ENCODE peak calls at places on chromosomes 1 and 21, in six cellular contexts. X is activated CD4-positive, CD25-positive, alpha-beta regulatory T cell; E is AG20443; S is IMR-90; P is stimulated activated CD4-positive, alpha-beta T cell treated with anti-CD3 and anti-CD28 coated beads, Interleukin-2, amount 100 ng/mL, for 48 hours; J is HS-5. H is an unnamed sample.

GRCh38 chr1:71980543-71980942 is 301.8 kb downstream of the NEGR1 start:
- DNase-seq in X (no peak), E (no peak), S (no peak), P (no peak), J (no peak), H (no peak)

GRCh38 chr1:231686384-231686783 is 59.8 kb downstream of the DISC1 start:
- DNase-seq in X (no peak), E (no peak), S (no peak), P (no peak), J (no peak), H (no peak)

GRCh38 chr1:164651378-164651951 is 92.5 kb downstream of the PBX1 start:
- DNase-seq in X (no peak), E (no peak), S (peak), P (no peak), J (no peak), H (no peak)

GRCh38 chr1:153649867-153650235 is 8.7 kb upstream of the SNAPIN start:
- DNase-seq in X (no peak), E (no peak), S (no peak), P (no peak), J (no peak), H (no peak)

GRCh38 chr21:33948096-33948950 is 32.7 kb upstream of the ATP5PO start:
- DNase-seq in X (peak), E (peak), S (peak), P (peak), J (no peak), H (peak)

GRCh38 chr1:223243441-223244050 is 100.5 kb upstream of the TLR5 start:
- DNase-seq in X (no peak), E (no peak), S (no peak), P (no peak), J (no peak), H (no peak)

GRCh38 chr1:62722796-62723195 is 34.6 kb upstream of the DOCK7 start:
- DNase-seq in X (no peak), E (no peak), S (no peak), P (no peak), J (no peak), H (no peak)

GRCh38 chr1:158952416-158952815 is 21.1 kb downstream of the PYHIN1 start:
- DNase-seq in X (no peak), E (no peak), S (no peak), P (no peak), J (no peak), H (no peak)

GRCh38 chr1:61842863-61843514 is 100.7 kb downstream of the PATJ start:
- DNase-seq in X (no peak), E (no peak), S (no peak), P (no peak), J (no peak), H (no peak)

GRCh38 chr1:2074316-2074855 is 24.2 kb downstream of the PRKCZ start:
- DNase-seq in X (no peak), E (no peak), S (no peak), P (no peak), J (no peak), H (no peak)

GRCh38 chr1:161266096-161266679 is 7.6 kb downstream of the PCP4L1 start:
- DNase-seq in X (no peak), E (peak), S (no peak), P (no peak), J (no peak), H (no peak)

GRCh38 chr1:32197074-32197473 is 3.3 kb upstream of the CCDC28B start:
- DNase-seq in X (no peak), E (no peak), S (no peak), P (no peak), J (no peak), H (no peak)

GRCh38 chr1:185483647-185484450 is 166.8 kb upstream of the IVNS1ABP start:
- DNase-seq in X (no peak), E (peak), S (peak), P (no peak), J (peak), H (no peak)

GRCh38 chr1:156064615-156065014 is 3.7 kb downstream of the RAB25 start:
- DNase-seq in X (no peak), E (no peak), S (no peak), P (no peak), J (no peak), H (no peak)

GRCh38 chr1:28470146-28470545 is 35.7 kb upstream of the RCC1 start:
- DNase-seq in X (no peak), E (no peak), S (no peak), P (no peak), J (no peak), H (no peak)

GRCh38 chr1:155339515-155340111 is 18.9 kb downstream of the RUSC1 start:
- DNase-seq in X (no peak), E (no peak), S (peak), P (no peak), J (no peak), H (no peak)

GRCh38 chr1:83741348-83741747 is 257.6 kb downstream of the TTLL7 start:
- DNase-seq in X (no peak), E (no peak), S (no peak), P (no peak), J (no peak), H (no peak)

GRCh38 chr1:212186427-212187207 is 98.6 kb upstream of the PPP2R5A start:
- DNase-seq in X (no peak), E (no peak), S (no peak), P (no peak), J (no peak), H (peak)

GRCh38 chr1:181089017-181089776 is 697 bp downstream of the IER5 start:
- DNase-seq in X (peak), E (no peak), S (no peak), P (no peak), J (no peak), H (peak)

GRCh38 chr1:151494741-151495281 is 16.4 kb upstream of the CGN start:
- DNase-seq in X (no peak), E (peak), S (peak), P (no peak), J (peak), H (no peak)

GRCh38 chr1:55131801-55132200 is 83.4 kb downstream of the USP24 start:
- DNase-seq in X (no peak), E (no peak), S (peak), P (no peak), J (no peak), H (no peak)

GRCh38 chr1:22163137-22163536 is 20.2 kb upstream of the WNT4 start:
- DNase-seq in X (no peak), E (no peak), S (no peak), P (no peak), J (no peak), H (no peak)

H was measured in memory B cell.